ENCODE peak calls at places on chromosomes 5 and 9, in five cellular contexts. M, D, V, G and Z are unnamed samples.

GRCh38 chr9:8666060-8666459 is 866.5 kb upstream of the DMAC1 start:
- DNase-seq in G (no peak), V (no peak), D (no peak), M (no peak), Z (no peak)

GRCh38 chr9:104860280-104860679 is 67.7 kb downstream of the ABCA1 start:
- DNase-seq in M (peak; percentile 26), D (no peak), G (no peak), V (no peak), Z (no peak)

GRCh38 chr5:95053253-95053652 is 231.6 kb downstream of the MCTP1 start:
- DNase-seq in V (no peak), G (no peak), M (no peak), D (no peak), Z (no peak)

GRCh38 chr9:11779971-11780370 is 913.2 kb upstream of the TYRP1 start:
- DNase-seq in D (no peak), G (no peak), V (no peak), M (no peak), Z (no peak)

GRCh38 chr5:165139730-165140129 is 1634.3 kb downstream of the MAT2B start:
- DNase-seq in G (no peak), D (no peak), V (no peak), M (no peak), Z (no peak)

GRCh38 chr5:103532116-103532734 is 30.4 kb downstream of the NUDT12 start:
- DNase-seq in M (no peak), D (no peak), G (no peak), V (no peak), Z (no peak)

GRCh38 chr5:89303033-89303480 is 420.1 kb upstream of the MEF2C start:
- DNase-seq in V (no peak), D (no peak), M (peak; percentile 90), G (no peak), Z (no peak)

GRCh38 chr9:33189331-33189731 is 22.2 kb upstream of the B4GALT1 start:
- DNase-seq in M (no peak), D (no peak), G (no peak), V (no peak), Z (no peak)

GRCh38 chr5:167967494-167968180 is 323.8 kb upstream of the WWC1 start:
- DNase-seq in V (no peak), G (no peak), D (no peak), M (no peak), Z (no peak)

GRCh38 chr5:153660919-153661318 is 170.4 kb downstream of the GRIA1 start:
- DNase-seq in V (peak; percentile 58), D (no peak), G (peak; percentile 19), M (no peak), Z (no peak)

GRCh38 chr9:132878695-132879064 is at the start of gene SPACA9:
- DNase-seq in D (peak; percentile 21), V (peak; percentile 73), M (peak; percentile 21), G (peak; percentile 44), Z (no peak)

GRCh38 chr9:79662553-79662956 is 90.8 kb downstream of the TLE4 start:
- DNase-seq in M (no peak), G (no peak), D (no peak), V (peak; percentile 25), Z (peak; percentile 62)

GRCh38 chr9:129441852-129442251 is 179.0 kb downstream of the C9orf50 start:
- DNase-seq in G (no peak), V (no peak), D (no peak), M (no peak), Z (no peak)

GRCh38 chr5:178832618-178833201 is 27.0 kb upstream of the ZNF354B start:
- DNase-seq in D (no peak), V (no peak), M (no peak), G (no peak), Z (no peak)

GRCh38 chr5:78295035-78295961 is 800 bp upstream of the AP3B1 start:
- DNase-seq in V (peak; percentile 31), D (peak; percentile 46), G (peak; percentile 10), M (peak; percentile 47), Z (peak; percentile 51)

GRCh38 chr5:78779262-78779661 is 130.7 kb upstream of the LHFPL2 start:
- DNase-seq in D (no peak), V (no peak), G (no peak), M (no peak), Z (no peak)

GRCh38 chr5:143031781-143032724 is 261.9 kb downstream of the ARHGAP26 start:
- DNase-seq in V (peak; percentile 87), D (no peak), M (no peak), G (no peak), Z (peak; percentile 55)

GRCh38 chr9:113011911-113012381 is at the start of gene ZNF883:
- DNase-seq in M (no peak), D (peak; percentile 26), G (no peak), V (peak; percentile 85), Z (peak; percentile 88)

GRCh38 chr5:171736976-171737848 is 48.4 kb upstream of the SMIM23 start:
- DNase-seq in V (no peak), G (no peak), M (no peak), D (no peak), Z (no peak)

GRCh38 chr5:109225695-109226094 is 184.1 kb downstream of the PJA2 start:
- DNase-seq in G (no peak), D (no peak), M (no peak), V (no peak), Z (no peak)

GRCh38 chr9:69118656-69119055 is 55.4 kb upstream of the TJP2 start:
- DNase-seq in M (no peak), G (no peak), D (no peak), V (no peak), Z (no peak)

GRCh38 chr5:54148062-54148461 is 162.3 kb downstream of the ARL15 start:
- DNase-seq in V (no peak), M (no peak), D (no peak), G (no peak), Z (no peak)

GRCh38 chr9:5446451-5447236 is 3.7 kb upstream of the CD274 start:
- DNase-seq in D (no peak), G (peak; percentile 60), V (no peak), M (no peak), Z (no peak)

GRCh38 chr5:172529896-172530295 is 75.6 kb upstream of the SH3PXD2B start:
- DNase-seq in D (no peak), G (no peak), V (no peak), M (no peak), Z (no peak)

GRCh38 chr5:110218994-110219393 is 507.5 kb downstream of the TMEM232 start:
- DNase-seq in D (no peak), M (no peak), G (no peak), V (no peak), Z (no peak)

GRCh38 chr5:116370886-116371285 is 203.7 kb downstream of the SEMA6A start:
- DNase-seq in M (no peak), G (peak; percentile 34), D (no peak), V (no peak), Z (no peak)

GRCh38 chr5:133322743-133323142 is 270.9 kb downstream of the HSPA4 start:
- DNase-seq in M (no peak), V (peak; percentile 53), G (no peak), D (no peak), Z (no peak)

GRCh38 chr5:76483433-76483832 is 80.3 kb downstream of the IQGAP2 start:
- DNase-seq in V (no peak), D (no peak), M (peak; percentile 13), G (no peak), Z (no peak)

GRCh38 chr9:88236531-88237453 is 98.5 kb upstream of the SPATA31C2 start:
- DNase-seq in M (no peak), D (no peak), V (no peak), G (no peak), Z (peak; percentile 31)

GRCh38 chr5:139371482-139372435 is 11.3 kb downstream of the SLC23A1 start:
- DNase-seq in G (no peak), D (no peak), V (no peak), M (no peak), Z (no peak)

GRCh38 chr5:163434410-163434866 is 3.0 kb upstream of the CCNG1 start:
- DNase-seq in G (peak; percentile 67), M (no peak), V (no peak), D (no peak), Z (no peak)

GRCh38 chr9:99778829-99779228 is 42.9 kb upstream of the NR4A3 start:
- DNase-seq in V (no peak), G (no peak), M (no peak), D (no peak), Z (no peak)

GRCh38 chr9:16726023-16726422 is 144.4 kb downstream of the BNC2 start:
- DNase-seq in V (no peak), D (no peak), G (peak; percentile 52), M (no peak), Z (peak; percentile 20)

GRCh38 chr5:150130493-150130922 is 25.1 kb downstream of the PDGFRB start:
- DNase-seq in M (no peak), G (no peak), V (no peak), D (no peak), Z (no peak)

GRCh38 chr9:109311281-109311680 is 9.6 kb downstream of the EPB41L4B start:
- DNase-seq in D (no peak), M (no peak), G (no peak), V (no peak), Z (no peak)

GRCh38 chr5:96975656-96976055 is 39.8 kb downstream of the LNPEP start:
- DNase-seq in M (no peak), V (no peak), D (no peak), G (no peak), Z (no peak)

GRCh38 chr5:20276061-20276958 is 288.3 kb upstream of the CDH18 start:
- DNase-seq in M (no peak), G (peak; percentile 93), V (no peak), D (no peak), Z (no peak)

GRCh38 chr5:10913846-10914245 is 152.8 kb upstream of the DAP start:
- DNase-seq in M (peak; percentile 15), D (no peak), V (no peak), G (peak; percentile 95), Z (no peak)